ENCODE peak calls at places on chromosomes 6 and 20, in four cellular contexts. T is fibroblast of pulmonary artery, X is Peyer's patch, K is suprapubic skin. A is an unnamed sample.

GRCh38 chr6:2140438-2141128 is 104.8 kb downstream of the GMDS start:
- DNase-seq in T (no peak), X (peak; percentile 59), K (no peak), A (no peak)

GRCh38 chr6:157741889-157742615 is 81.0 kb upstream of the SNX9 start:
- DNase-seq in T (peak; percentile 22), X (no peak), K (no peak), A (peak; percentile 62)

GRCh38 chr6:166109608-166110007 is 58.0 kb downstream of the TBXT start:
- DNase-seq in T (no peak), X (no peak), K (no peak), A (no peak)

GRCh38 chr6:80610821-80611220 is 504.4 kb downstream of the BCKDHB start:
- DNase-seq in T (peak; percentile 40), X (no peak), K (no peak), A (no peak)

GRCh38 chr6:130913119-130913518 is 85.9 kb downstream of the SMLR1 start:
- DNase-seq in T (no peak), X (no peak), K (no peak), A (no peak)

GRCh38 chr6:157276134-157276532 is 47.2 kb downstream of the TMEM242 start:
- DNase-seq in T (no peak), X (peak; percentile 65), K (no peak), A (no peak)

GRCh38 chr6:165969184-165969583 is 198.5 kb downstream of the TBXT start:
- DNase-seq in T (no peak), X (no peak), K (no peak), A (no peak)

GRCh38 chr6:168925671-168926070 is 328.0 kb downstream of the THBS2 start:
- DNase-seq in T (no peak), X (no peak), K (no peak), A (no peak)

GRCh38 chr6:15350386-15351083 is 104.7 kb downstream of the JARID2 start:
- DNase-seq in T (peak; percentile 41), X (no peak), K (no peak), A (no peak)

GRCh38 chr20:25077610-25078169 is 4.3 kb downstream of the VSX1 start:
- DNase-seq in T (peak; percentile 40), X (no peak), K (no peak), A (peak; percentile 66)

GRCh38 chr6:45663181-45664180 is 285.7 kb upstream of the SUPT3H start:
- DNase-seq in T (peak; percentile 33), X (peak; percentile 63), K (no peak), A (peak; percentile 58)

GRCh38 chr6:152952045-152952444 is 30.8 kb downstream of the FBXO5 start:
- DNase-seq in T (peak; percentile 27), X (no peak), K (no peak), A (no peak)

GRCh38 chr6:42923656-42924055 is 5.6 kb upstream of the CNPY3 start:
- DNase-seq in T (peak; percentile 80), X (no peak), K (no peak), A (no peak)

GRCh38 chr20:2178328-2179232 is 77.0 kb downstream of the STK35 start:
- DNase-seq in T (peak; percentile 55), X (no peak), K (no peak), A (peak; percentile 43)

GRCh38 chr6:85015396-85015990 is 251.1 kb upstream of the TBX18 start:
- DNase-seq in T (peak; percentile 88), X (no peak), K (no peak), A (peak; percentile 33)

GRCh38 chr6:34560366-34561226 is 4.5 kb upstream of the SPDEF start:
- DNase-seq in T (peak; percentile 35), X (no peak), K (no peak), A (no peak)

GRCh38 chr6:70839286-70840266 is 117.3 kb downstream of the B3GAT2 start:
- DNase-seq in T (no peak), X (no peak), K (no peak), A (no peak)

GRCh38 chr20:25036331-25036936 is 21.5 kb downstream of the ACSS1 start:
- DNase-seq in T (no peak), X (no peak), K (no peak), A (no peak)

GRCh38 chr6:85670573-85670972 is 27.9 kb upstream of the SYNCRIP start:
- DNase-seq in T (peak; percentile 87), X (no peak), K (no peak), A (no peak)

GRCh38 chr6:45075246-45075645 is 252.9 kb upstream of the RUNX2 start:
- DNase-seq in T (peak; percentile 98), X (no peak), K (no peak), A (no peak)

GRCh38 chr6:5786321-5787053 is 220.2 kb downstream of the NRN1 start:
- DNase-seq in T (no peak), X (no peak), K (no peak), A (no peak)

GRCh38 chr6:167676666-167677421 is 149.9 kb upstream of the AFDN start:
- DNase-seq in T (peak; percentile 65), X (no peak), K (peak; percentile 26), A (no peak)

GRCh38 chr6:7505196-7505699 is 36.2 kb upstream of the DSP start:
- DNase-seq in T (peak; percentile 63), X (peak; percentile 74), K (peak; percentile 74), A (no peak)

GRCh38 chr6:129162605-129163004 is 279.7 kb downstream of the LAMA2 start:
- DNase-seq in T (peak; percentile 17), X (no peak), K (no peak), A (no peak)

DNA sequence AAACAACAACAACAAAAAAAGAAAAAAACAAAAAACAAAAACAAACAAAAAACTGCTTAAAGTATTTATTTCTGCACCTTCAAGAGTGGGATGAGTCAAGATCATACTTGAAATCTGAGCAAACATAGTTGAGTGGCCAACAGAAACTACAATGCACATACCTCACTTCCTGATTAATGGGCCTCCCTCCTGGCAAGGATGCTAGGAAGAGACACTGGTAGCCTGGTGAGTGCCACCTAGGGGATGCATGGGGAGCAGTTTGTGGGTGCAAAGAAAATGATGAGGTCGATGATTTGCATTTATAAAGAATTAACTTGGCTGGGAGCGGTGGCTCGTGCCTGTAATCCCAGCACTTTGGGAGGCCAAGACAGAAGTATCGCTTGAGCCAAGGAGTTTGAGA is 808.1 kb downstream of the MAFB start:
- DNase-seq in T (no peak), X (no peak), K (no peak), A (no peak)
- TF ChIP-seq CTCF in T (no peak), X (no peak), K (no peak), A (no peak)

GRCh38 chr6:13278184-13278583 is 50.2 kb downstream of the TBC1D7 start:
- DNase-seq in T (no peak), X (peak; percentile 65), K (no peak), A (no peak)
- TF ChIP-seq CTCF in T (no peak), X (no peak), K (no peak), A (no peak)

DNA sequence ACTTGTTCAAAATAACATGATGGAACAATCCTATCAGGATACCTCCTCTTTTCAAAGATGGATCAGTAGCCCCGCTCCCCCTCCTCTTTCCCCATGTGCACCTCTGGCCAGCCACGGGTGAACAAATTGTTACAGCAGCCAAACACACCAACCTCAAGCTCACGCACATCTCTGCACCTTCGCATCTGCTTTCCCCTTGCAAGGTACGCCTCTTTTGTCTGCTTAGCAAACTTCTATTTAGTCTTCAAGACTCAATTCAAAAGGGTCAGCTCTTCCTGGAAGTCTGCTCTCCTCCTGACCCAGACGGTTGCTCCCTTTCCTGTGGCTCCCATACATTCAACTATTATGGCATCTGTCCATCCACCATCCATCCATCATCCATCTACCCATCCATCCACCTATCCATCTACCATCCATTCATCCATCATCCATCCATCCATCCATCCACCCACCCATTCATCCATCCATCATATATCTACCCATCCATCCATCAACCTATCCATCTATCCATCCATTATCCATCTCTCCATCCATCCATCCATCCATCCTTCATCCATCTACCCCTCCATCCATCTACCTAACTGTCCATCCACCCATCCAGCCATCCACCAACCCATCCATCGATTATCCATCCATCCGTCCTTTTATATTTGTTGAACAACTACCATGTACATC is 36.3 kb upstream of the CDH22 start:
- DNase-seq in T (no peak), X (no peak), K (no peak), A (no peak)
- TF ChIP-seq CTCF in T (no peak), X (no peak), K (no peak), A (no peak)

GRCh38 chr6:75525682-75526081 is 32.1 kb upstream of the FILIP1 start:
- DNase-seq in T (no peak), X (no peak), K (no peak), A (no peak)

GRCh38 chr6:75530696-75531095 is 37.1 kb upstream of the FILIP1 start:
- DNase-seq in T (peak; percentile 90), X (no peak), K (no peak), A (no peak)

GRCh38 chr6:75524322-75524972 is 30.8 kb upstream of the FILIP1 start:
- DNase-seq in T (peak; percentile 88), X (no peak), K (no peak), A (no peak)

GRCh38 chr6:75528423-75528822 is 34.8 kb upstream of the FILIP1 start:
- DNase-seq in T (peak; percentile 77), X (no peak), K (no peak), A (no peak)

GRCh38 chr6:75526502-75527127 is 33.0 kb upstream of the FILIP1 start:
- DNase-seq in T (peak; percentile 89), X (peak; percentile 75), K (no peak), A (peak; percentile 62)
- TF ChIP-seq CTCF in T (peak; percentile 70), X (peak; percentile 93), K (peak; percentile 71), A (peak; percentile 76)

GRCh38 chr6:4128072-4128471 is 7.3 kb downstream of the ECI2 start:
- DNase-seq in T (no peak), X (no peak), K (no peak), A (no peak)

GRCh38 chr6:4128748-4129147 is 6.6 kb downstream of the ECI2 start:
- DNase-seq in T (peak; percentile 41), X (no peak), K (no peak), A (no peak)

GRCh38 chr6:4124361-4124760 is 11.0 kb downstream of the ECI2 start:
- DNase-seq in T (no peak), X (no peak), K (no peak), A (no peak)

GRCh38 chr6:4125500-4125899 is 9.9 kb downstream of the ECI2 start:
- DNase-seq in T (peak; percentile 26), X (no peak), K (no peak), A (no peak)

DNA sequence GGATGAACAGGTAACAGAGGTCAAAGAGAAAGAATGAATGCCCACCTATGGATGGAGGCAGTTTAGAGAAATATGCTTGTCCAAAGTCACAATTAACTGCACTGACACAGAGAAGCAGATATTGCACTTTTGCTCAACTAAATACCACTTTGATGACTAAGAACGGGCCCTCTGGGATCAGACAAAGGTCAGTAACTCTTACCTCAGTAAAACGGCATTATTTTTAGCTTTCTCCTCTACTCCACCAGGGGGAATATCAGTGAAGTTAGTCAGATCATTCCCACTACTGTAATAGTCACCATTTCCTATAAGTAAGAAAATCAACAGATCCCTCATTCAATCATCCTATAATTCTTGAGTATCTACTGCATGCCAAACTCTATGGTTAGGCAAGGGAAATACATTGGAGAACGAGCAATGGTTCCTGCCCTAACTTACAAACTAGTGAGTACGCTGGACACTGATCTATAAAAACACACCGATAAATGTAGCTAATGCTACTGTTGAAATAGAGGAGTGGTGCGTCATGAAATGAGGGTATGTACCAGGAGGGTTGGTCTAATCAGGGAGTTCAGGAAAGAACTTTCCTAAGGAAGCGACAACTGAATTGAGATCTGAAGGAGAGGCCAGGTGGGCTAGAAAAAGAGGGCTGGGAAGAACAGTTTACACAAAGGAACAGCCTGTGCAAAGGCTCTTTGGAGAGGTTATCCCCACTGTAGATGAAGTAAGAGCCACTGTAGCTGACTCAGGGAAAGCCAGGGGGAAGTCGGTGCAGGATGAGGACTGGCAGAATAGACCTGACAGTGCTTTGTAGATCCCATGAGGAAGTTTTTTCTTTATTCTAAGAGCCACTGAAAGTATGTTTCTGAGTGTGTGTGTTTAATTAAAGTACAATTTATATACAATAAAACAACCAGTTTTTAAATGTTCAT is 9.2 kb downstream of the ECI2 start:
- DNase-seq in T (peak; percentile 86), X (no peak), K (no peak), A (peak; percentile 23)
- TF ChIP-seq CTCF in T (peak; percentile 60), X (peak; percentile 11), K (no peak), A (no peak)

GRCh38 chr20:31840906-31841816 is 4.2 kb downstream of the FOXS1 start:
- DNase-seq in T (peak; percentile 28), X (no peak), K (no peak), A (peak; percentile 52)
- TF ChIP-seq CTCF in T (no peak), X (no peak), K (no peak), A (no peak)